ENCODE peak calls at places on chromosomes 5 and 9, in ten cellular contexts. S, K, O, F, W, G, L, I, M and B are unnamed samples.

GRCh38 chr9:37730256-37730655 is 23.3 kb upstream of the TRMT10B start:
- DNase-seq in S (no peak), K (no peak), O (no peak), F (no peak), W (no peak), G (peak; percentile 49), L (no peak), I (no peak), M (no peak), B (peak; percentile 40)

GRCh38 chr9:68704804-68705635 is at the start of gene PIP5K1B:
- DNase-seq in S (peak; percentile 88), K (peak; percentile 40), O (peak; percentile 91), F (peak; percentile 29), W (peak; percentile 66), G (peak; percentile 31), L (peak; percentile 41), I (peak; percentile 27), M (peak; percentile 86), B (peak; percentile 64)

GRCh38 chr5:59038169-59039002 is 455.5 kb downstream of the RAB3C start:
- DNase-seq in S (no peak), K (no peak), O (no peak), F (peak; percentile 71), W (peak; percentile 14), G (peak; percentile 37), L (peak; percentile 27), I (no peak), M (no peak), B (no peak)

GRCh38 chr9:114413909-114414308 is 26.1 kb upstream of the AKNA start:
- DNase-seq in S (no peak), K (peak; percentile 24), O (no peak), F (no peak), W (no peak), G (peak; percentile 78), L (peak; percentile 95), I (peak; percentile 76), M (no peak), B (no peak)

GRCh38 chr5:52892242-52892878 is 96.8 kb upstream of the ITGA2 start:
- DNase-seq in S (no peak), K (no peak), O (no peak), F (no peak), W (no peak), G (no peak), L (no peak), I (no peak), M (no peak), B (peak; percentile 29)

GRCh38 chr9:76576344-76576743 is 117.4 kb downstream of the GCNT1 start:
- DNase-seq in S (no peak), K (peak; percentile 76), O (no peak), F (no peak), W (no peak), G (peak; percentile 77), L (peak; percentile 92), I (peak; percentile 86), M (peak; percentile 51), B (peak; percentile 48)

GRCh38 chr9:113622600-113623400 is 159.3 kb downstream of the RGS3 start:
- DNase-seq in S (peak; percentile 47), K (peak; percentile 79), O (no peak), F (peak; percentile 60), W (no peak), G (peak; percentile 64), L (peak; percentile 97), I (peak; percentile 93), M (peak; percentile 61), B (peak; percentile 71)

GRCh38 chr5:149541893-149542292 is 9.3 kb downstream of the CSNK1A1 start:
- DNase-seq in S (no peak), K (no peak), O (no peak), F (no peak), W (no peak), G (no peak), L (no peak), I (no peak), M (no peak), B (no peak)

GRCh38 chr9:129490583-129491485 is 130.1 kb downstream of the C9orf50 start:
- DNase-seq in S (peak; percentile 61), K (no peak), O (no peak), F (peak; percentile 64), W (peak; percentile 42), G (no peak), L (no peak), I (no peak), M (no peak), B (no peak)
- H3K4me3 ChIP-seq in S (no peak overlapping the region), K (peak overlapping the region; percentile 56), O (no peak overlapping the region), F (peak overlapping the region; percentile 41), W (no peak overlapping the region), G (peak overlapping the region; percentile 62), L (no peak overlapping the region), I (no peak overlapping the region), M (peak overlapping the region; percentile 3), B (no peak overlapping the region)

GRCh38 chr9:128257907-128258306 is 17.9 kb downstream of the GOLGA2 start:
- DNase-seq in S (no peak), K (no peak), O (no peak), F (no peak), W (no peak), G (no peak), L (no peak), I (no peak), M (no peak), B (no peak)

GRCh38 chr9:128262687-128263086 is 13.1 kb downstream of the GOLGA2 start:
- DNase-seq in S (no peak), K (no peak), O (no peak), F (no peak), W (no peak), G (no peak), L (no peak), I (no peak), M (no peak), B (no peak)

GRCh38 chr9:128258326-128258725 is 17.5 kb downstream of the GOLGA2 start:
- DNase-seq in S (no peak), K (no peak), O (no peak), F (no peak), W (no peak), G (no peak), L (no peak), I (no peak), M (no peak), B (no peak)

GRCh38 chr9:128259156-128259555 is 16.7 kb downstream of the GOLGA2 start:
- DNase-seq in S (no peak), K (no peak), O (no peak), F (no peak), W (no peak), G (no peak), L (no peak), I (no peak), M (no peak), B (no peak)

DNA sequence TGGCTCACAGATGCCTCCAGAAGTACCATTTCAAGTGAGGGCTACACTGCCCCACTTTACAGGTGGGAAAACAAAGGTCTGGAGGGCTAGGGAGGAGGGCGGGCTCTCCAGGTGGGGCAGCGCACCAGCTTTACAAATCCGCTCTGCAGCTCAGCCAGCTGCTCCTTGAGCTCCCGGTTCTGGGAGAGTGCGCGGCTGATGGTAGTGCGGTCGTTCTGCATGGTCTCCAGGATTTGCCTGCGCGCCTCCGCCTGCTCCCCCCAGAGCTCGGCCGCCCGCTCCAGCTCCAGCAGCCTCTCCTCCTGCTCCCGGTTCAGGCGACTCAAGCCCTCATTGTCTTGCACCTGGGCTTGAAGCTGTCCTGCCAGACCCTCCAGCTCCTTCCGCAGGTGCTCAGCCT is 15.5 kb downstream of the GOLGA2 start:
- DNase-seq in S (no peak), K (no peak), O (no peak), F (no peak), W (no peak), G (no peak), L (no peak), I (no peak), M (no peak), B (no peak)
- TF ChIP-seq CTCF in S (no peak), K (no peak), O (no peak), F (no peak), W (no peak), G (no peak), L (no peak), I (no peak), M (no peak), B (no peak)

GRCh38 chr5:134135091-134135655 is 20.7 kb downstream of the TCF7 start:
- DNase-seq in S (peak; percentile 3), K (no peak), O (no peak), F (no peak), W (no peak), G (no peak), L (no peak), I (no peak), M (peak; percentile 3), B (no peak)

GRCh38 chr5:134132372-134133212 is 18.1 kb downstream of the TCF7 start:
- DNase-seq in S (peak; percentile 5), K (no peak), O (no peak), F (no peak), W (no peak), G (no peak), L (no peak), I (no peak), M (peak; percentile 7), B (no peak)

GRCh38 chr5:134133995-134134541 is 19.6 kb downstream of the TCF7 start:
- DNase-seq in S (peak; percentile 5), K (no peak), O (no peak), F (no peak), W (no peak), G (no peak), L (no peak), I (no peak), M (peak; percentile 13), B (no peak)

GRCh38 chr5:134131578-134132350 is 17.3 kb downstream of the TCF7 start:
- DNase-seq in S (no peak), K (no peak), O (no peak), F (no peak), W (no peak), G (no peak), L (no peak), I (no peak), M (peak; percentile 20), B (no peak)

DNA sequence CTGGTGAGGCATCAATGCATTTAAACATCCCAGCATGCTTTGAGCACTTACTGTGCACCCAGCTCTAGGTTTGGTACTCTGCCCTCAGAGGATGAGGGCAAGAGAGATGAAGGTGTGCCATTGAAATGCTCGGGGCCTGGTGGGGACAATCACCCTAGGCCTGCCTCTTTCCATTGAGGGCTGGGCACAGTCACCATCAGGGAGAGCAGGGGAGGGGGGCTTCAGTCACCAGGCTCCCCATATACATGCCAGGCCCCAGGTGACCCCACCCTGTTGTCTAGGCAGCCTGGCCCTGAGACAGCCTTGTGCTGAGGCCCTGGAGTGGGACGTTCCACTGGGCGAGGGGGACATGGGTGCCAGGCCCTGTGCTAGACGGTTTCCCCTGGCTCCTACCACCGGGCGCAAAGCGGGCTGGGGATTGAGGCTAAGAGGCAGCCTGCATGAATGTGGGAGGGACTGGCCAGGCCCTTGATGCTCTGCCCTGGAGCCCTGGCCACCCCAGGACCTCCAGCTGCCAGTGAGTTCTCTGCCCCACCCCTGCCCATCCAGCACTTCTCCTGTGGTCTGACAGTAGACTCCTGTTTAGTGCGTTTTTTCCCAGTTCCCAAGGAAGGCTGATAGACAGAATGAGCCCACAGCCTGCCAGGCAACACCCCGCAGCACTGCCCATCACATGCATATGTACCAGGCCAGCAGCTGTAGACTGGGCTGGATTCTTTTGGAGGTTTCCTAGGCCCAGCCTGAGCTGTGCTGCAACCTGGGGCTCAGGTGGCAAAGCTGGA is 18.9 kb downstream of the TCF7 start:
- DNase-seq in S (peak; percentile 4), K (no peak), O (no peak), F (no peak), W (no peak), G (no peak), L (no peak), I (no peak), M (peak; percentile 19), B (no peak)
- H3K4me3 ChIP-seq in S (no peak overlapping the region), K (no peak overlapping the region), O (no peak overlapping the region), F (no peak overlapping the region), W (no peak overlapping the region), G (no peak overlapping the region), L (no peak overlapping the region), I (no peak overlapping the region), M (no peak overlapping the region), B (no peak overlapping the region)

GRCh38 chr5:77229887-77230286 is 19.4 kb downstream of the PDE8B start:
- DNase-seq in S (no peak), K (no peak), O (no peak), F (no peak), W (no peak), G (no peak), L (no peak), I (no peak), M (no peak), B (no peak)

GRCh38 chr5:77230727-77231469 is 20.4 kb downstream of the PDE8B start:
- DNase-seq in S (no peak), K (peak; percentile 4), O (no peak), F (peak; percentile 39), W (no peak), G (no peak), L (no peak), I (peak; percentile 36), M (no peak), B (no peak)

GRCh38 chr5:77232545-77232944 is 22.1 kb downstream of the PDE8B start:
- DNase-seq in S (no peak), K (no peak), O (no peak), F (no peak), W (no peak), G (no peak), L (no peak), I (peak; percentile 7), M (no peak), B (no peak)

GRCh38 chr5:77232959-77233358 is 22.5 kb downstream of the PDE8B start:
- DNase-seq in S (no peak), K (no peak), O (no peak), F (no peak), W (no peak), G (peak; percentile 23), L (peak; percentile 53), I (peak; percentile 68), M (no peak), B (no peak)

GRCh38 chr5:77231470-77232138 is 21.1 kb downstream of the PDE8B start:
- DNase-seq in S (no peak), K (no peak), O (no peak), F (no peak), W (no peak), G (no peak), L (no peak), I (no peak), M (no peak), B (no peak)
- TF ChIP-seq CTCF in S (no peak), K (no peak), O (no peak), F (no peak), W (no peak), G (no peak), L (no peak), I (no peak), M (no peak), B (no peak)